ENCODE peak calls at places on chromosome 22, in eight cellular contexts. R is mucosa of descending colon; U is WTC11; S is naive thymus-derived CD4-positive, alpha-beta T cell; G is left cardiac atrium; W is stimulated activated CD4-positive, alpha-beta T cell treated with anti-CD3 and anti-CD28 coated beads, Interleukin-12 subunit alpha, Interleukin-12 subunit beta, amount 100 ng/mL, for 4 hours; Z is ovary; O is fibroblast of lung. B is an unnamed sample.
A peak's percentile ranks its signal among the peaks of the same experiment; 100 is the strongest.

GRCh38 chr22:49734882-49735281 is 92.8 kb downstream of the BRD1 start:
- DNase-seq in R (no peak), U (no peak), S (no peak), G (no peak), W (no peak), Z (no peak), O (no peak), B (no peak)

GRCh38 chr22:24420072-24420976 is 7.1 kb upstream of the ADORA2A start:
- DNase-seq in R (no peak), U (no peak), S (no peak), G (no peak), W (no peak), Z (no peak), O (no peak), B (no peak)

GRCh38 chr22:23373601-23374000 is 193.3 kb downstream of the BCR start:
- DNase-seq in R (no peak), U (no peak), S (no peak), G (no peak), W (no peak), Z (no peak), O (no peak), B (no peak)

GRCh38 chr22:46907578-46908215 is 145.2 kb downstream of the TBC1D22A start:
- DNase-seq in R (no peak), U (no peak), S (no peak), G (no peak), W (no peak), Z (no peak), O (no peak), B (no peak)

GRCh38 chr22:19419464-19420178 is 11.9 kb downstream of the HIRA start:
- DNase-seq in R (no peak), U (no peak), S (peak; percentile 32), G (no peak), W (peak; percentile 23), Z (no peak), O (no peak), B (no peak)

GRCh38 chr22:19913337-19913936 is 28.1 kb upstream of the COMT start:
- DNase-seq in R (no peak), U (no peak), S (no peak), G (no peak), W (no peak), Z (no peak), O (no peak), B (no peak)

GRCh38 chr22:26648011-26648497 is 9.3 kb upstream of the MIAT start:
- DNase-seq in R (no peak), U (peak; percentile 72), S (peak; percentile 28), G (no peak), W (no peak), Z (no peak), O (no peak), B (peak; percentile 62)

GRCh38 chr22:21078916-21079315 is 33.2 kb downstream of the LRRC74B start:
- DNase-seq in R (no peak), U (no peak), S (no peak), G (no peak), W (no peak), Z (no peak), O (no peak), B (peak; percentile 12)

GRCh38 chr22:39176067-39176621 is 23.7 kb upstream of the CBX7 start:
- DNase-seq in R (no peak), U (peak; percentile 87), S (no peak), G (peak; percentile 87), W (no peak), Z (peak; percentile 89), O (peak; percentile 74), B (no peak)

GRCh38 chr22:43428005-43428485 is 16.2 kb downstream of the MPPED1 start:
- DNase-seq in R (no peak), U (no peak), S (no peak), G (no peak), W (no peak), Z (no peak), O (no peak), B (no peak)

GRCh38 chr22:46686221-46686872 is 51.7 kb downstream of the CERK start:
- DNase-seq in R (no peak), U (no peak), S (no peak), G (peak; percentile 67), W (no peak), Z (peak; percentile 66), O (no peak), B (no peak)

GRCh38 chr22:35021166-35021565 is 44.8 kb upstream of the ISX start:
- DNase-seq in R (peak; percentile 82), U (no peak), S (no peak), G (no peak), W (no peak), Z (no peak), O (no peak), B (no peak)

GRCh38 chr22:17105143-17106129 is 15.7 kb downstream of the TMEM121B start:
- DNase-seq in R (no peak), U (no peak), S (no peak), G (no peak), W (no peak), Z (no peak), O (no peak), B (no peak)

GRCh38 chr22:37618072-37618656 is 9.5 kb downstream of the GGA1 start:
- DNase-seq in R (no peak), U (no peak), S (no peak), G (no peak), W (no peak), Z (no peak), O (no peak), B (no peak)

B was measured in dorsolateral prefrontal cortex.